ENCODE peak calls at places on chromosomes 13 and 19, in five cellular contexts. M is right atrium auricular region, K is ovary, N is HCT116, S is suprapubic skin. I is an unnamed sample.
A peak's percentile ranks its signal among the peaks of the same experiment; 100 is the strongest.

GRCh38 chr13:21218351-21219043 is 42.0 kb downstream of the MRPL57 start:
- DNase-seq in N (no peak), M (no peak), S (no peak), K (no peak), I (no peak)

GRCh38 chr19:38250821-38251563 is 5.2 kb downstream of the PPP1R14A start:
- DNase-seq in N (no peak), K (peak; percentile 98), S (no peak), M (peak; percentile 73), I (peak; percentile 43)

GRCh38 chr19:4911314-4911713 is 2.0 kb downstream of the UHRF1 start:
- DNase-seq in M (no peak), K (no peak), S (no peak), N (no peak), I (no peak)

GRCh38 chr19:17079710-17080440 is 4.3 kb downstream of the MYO9B start:
- DNase-seq in K (peak; percentile 32), S (peak; percentile 89), N (peak; percentile 61), M (peak; percentile 94), I (peak; percentile 74)

GRCh38 chr13:44413095-44413494 is 39.5 kb downstream of the SERP2 start:
- DNase-seq in K (no peak), M (no peak), S (no peak), N (no peak), I (no peak)

GRCh38 chr13:102401755-102402154 is at the start of gene FGF14:
- DNase-seq in M (no peak), S (no peak), N (no peak), K (no peak), I (no peak)

GRCh38 chr19:29855087-29855486 is 43.3 kb downstream of the CCNE1 start:
- DNase-seq in N (no peak), S (no peak), K (no peak), M (no peak), I (no peak)

GRCh38 chr13:112506046-112506445 is 81.9 kb downstream of the TUBGCP3 start:
- DNase-seq in S (no peak), K (no peak), N (no peak), M (no peak), I (no peak)

GRCh38 chr13:27266937-27267336 is 3.7 kb upstream of the RASL11A start:
- DNase-seq in N (no peak), K (no peak), M (no peak), S (no peak), I (no peak)

GRCh38 chr19:49631610-49632192 is 8.2 kb downstream of the RRAS start:
- DNase-seq in M (no peak), K (no peak), S (no peak), N (no peak), I (no peak)

DNA sequence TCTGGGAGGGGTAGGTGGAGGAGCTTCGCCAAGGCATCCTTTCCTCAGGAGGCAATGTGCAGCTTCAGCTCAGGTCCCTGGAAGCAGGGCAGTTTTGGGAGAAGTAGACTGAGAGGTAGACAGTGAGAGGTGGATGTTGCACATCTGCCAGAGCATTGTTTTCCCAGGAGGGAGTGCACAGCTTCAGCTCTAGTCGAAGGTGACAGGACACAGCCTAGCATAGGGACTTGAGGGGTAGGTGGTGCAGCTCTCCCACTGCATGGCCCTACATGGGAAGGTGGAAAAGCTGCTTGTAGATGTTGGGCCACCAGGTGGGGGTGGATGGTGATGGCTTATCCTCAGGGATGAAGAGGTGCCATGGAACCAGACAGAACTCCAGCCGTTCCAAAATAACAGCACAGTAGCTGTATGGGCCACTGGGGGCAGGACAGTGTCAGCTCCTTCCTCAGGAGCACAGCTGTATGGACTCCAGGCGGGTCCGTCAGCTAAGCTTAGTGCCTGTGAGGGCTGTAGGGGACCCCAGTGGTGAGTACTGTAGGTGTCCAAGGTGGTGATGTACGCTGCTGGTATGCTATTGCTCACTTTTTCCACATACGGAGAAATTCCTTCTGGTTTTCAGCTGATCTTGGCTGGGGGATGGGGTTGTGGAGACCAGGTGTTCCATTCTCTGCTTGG is 17.4 kb upstream of the ZNF543 start:
- DNase-seq in S (no peak), M (no peak), K (no peak), N (no peak), I (no peak)
- TF ChIP-seq CTCF in S (no peak), M (no peak), K (no peak), N (peak; percentile 24), I (no peak)

GRCh38 chr19:44435441-44435840 is 12.8 kb downstream of the ZNF229 start:
- DNase-seq in S (no peak), N (no peak), M (no peak), K (no peak), I (no peak)
- H3K9me3 ChIP-seq in S (peaks cover 30% of the 10 kb centered on the region), N (no peaks in the 10 kb centered on the region), M (peaks cover 7% of the 10 kb centered on the region), K (peaks cover 47% of the 10 kb centered on the region), I (peaks cover 97% of the 10 kb centered on the region)

GRCh38 chr13:109779074-109779473 is 7.3 kb downstream of the IRS2 start:
- DNase-seq in N (no peak), S (no peak), K (no peak), M (no peak), I (no peak)
- H3K4me1 ChIP-seq in N (peaks cover 40% of the 10 kb centered on the region), S (peaks cover 66% of the 10 kb centered on the region), K (peaks cover 26% of the 10 kb centered on the region), M (peaks cover 76% of the 10 kb centered on the region), I (peaks cover 21% of the 10 kb centered on the region)

DNA sequence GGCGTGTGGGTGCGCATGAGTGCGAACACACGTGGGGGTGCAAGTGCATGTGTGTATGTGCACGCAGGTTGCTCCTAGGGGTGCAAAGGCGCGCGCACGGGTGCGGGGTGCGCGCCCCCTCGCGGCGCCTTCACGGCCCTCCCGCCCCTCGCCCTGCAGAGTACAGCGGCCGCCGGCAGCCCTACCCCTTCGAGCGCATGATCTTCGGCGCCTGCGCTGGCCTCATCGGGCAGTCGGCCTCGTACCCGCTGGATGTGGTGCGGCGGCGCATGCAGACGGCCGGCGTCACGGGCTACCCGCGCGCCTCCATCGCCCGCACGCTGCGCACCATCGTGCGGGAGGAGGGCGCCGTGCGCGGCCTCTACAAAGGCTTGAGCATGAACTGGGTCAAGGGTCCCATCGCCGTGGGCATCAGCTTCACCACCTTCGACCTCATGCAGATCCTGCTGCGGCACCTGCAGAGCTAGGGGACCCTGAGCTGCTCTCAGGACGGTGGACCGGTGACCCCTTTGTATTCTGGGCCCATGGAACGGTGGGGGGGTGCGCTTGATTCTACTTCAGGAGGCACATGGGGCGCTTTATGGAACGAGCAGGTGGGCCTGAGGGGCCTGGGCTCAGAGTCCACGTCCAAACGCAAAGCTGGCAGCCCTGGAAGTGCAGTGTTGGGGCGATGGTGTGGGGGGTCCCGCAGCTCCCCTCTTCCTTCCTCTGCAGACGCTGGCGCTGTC is 27.7 kb downstream of the TMEM161A start:
- DNase-seq in S (no peak), N (no peak), K (peak; percentile 39), M (no peak), I (no peak)
- TF ChIP-seq CTCF in S (peak; percentile 19), N (no peak), K (no peak), M (no peak), I (no peak)

DNA sequence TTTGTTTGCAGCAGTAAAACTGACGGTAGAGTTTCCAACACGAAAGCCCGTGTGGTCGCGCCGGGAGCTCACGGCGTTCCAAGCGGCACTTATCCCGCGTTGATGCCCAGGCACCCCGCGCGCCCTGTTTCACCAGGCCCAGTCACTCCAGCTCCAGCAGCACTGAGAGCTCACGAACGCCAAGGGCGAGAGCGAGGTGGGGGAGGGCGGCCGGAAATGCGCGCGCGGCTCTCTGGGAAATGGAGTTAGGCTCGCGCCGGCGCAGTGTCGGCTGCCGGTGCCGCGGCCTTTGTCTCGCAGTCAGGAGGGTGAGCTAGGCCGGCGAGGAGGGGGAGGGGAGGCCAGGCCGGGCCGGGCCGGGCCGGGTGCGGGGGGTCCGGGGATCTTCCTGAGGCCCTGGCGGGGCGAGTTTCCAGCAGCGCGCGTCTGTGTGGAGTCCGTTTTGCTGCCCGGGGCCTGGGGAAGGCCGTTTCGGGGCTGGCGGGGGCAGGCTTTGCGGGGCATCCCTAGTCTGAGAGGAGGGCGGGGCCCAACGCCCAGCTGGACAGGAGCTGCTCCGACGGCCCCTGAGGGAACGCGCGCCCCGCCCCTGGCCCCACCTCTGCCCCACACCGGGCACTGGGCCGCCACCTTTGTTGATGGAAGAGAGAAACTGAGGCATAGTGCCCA is at the start of gene ZNF135:
- DNase-seq in S (peak; percentile 89), M (peak; percentile 87), N (no peak), K (peak; percentile 93), I (peak; percentile 23)
- H3K9me3 ChIP-seq in S (peaks cover 4% of the 10 kb centered on the region), M (no peaks in the 10 kb centered on the region), N (peaks cover 3% of the 10 kb centered on the region), K (peaks cover 15% of the 10 kb centered on the region), I (peaks cover 14% of the 10 kb centered on the region)

I was measured in ascending aorta.